ENCODE peak calls at places on chromosomes 6 and 20, in eight cellular contexts. One of them, this sample, is unnamed.

GRCh38 chr20:31719644-31720485 is 2.8 kb downstream of the BCL2L1 start:
- DNase-seq in iPS DF 6.9: no peak
- DNase-seq in left ventricle myocardium inferior: no peak
- DNase-seq in esophagus squamous epithelium: no peak
- DNase-seq in IMR-90: no peak
- DNase-seq in GM23248: no peak
- DNase-seq in CD4-positive, alpha-beta memory T cell: no peak
- DNase-seq in prostate gland: peak
- DNase-seq in this sample: no peak

GRCh38 chr6:108250240-108250866 is 10.5 kb downstream of the SNX3 start:
- DNase-seq in GM23248: peak
- DNase-seq in prostate gland: no peak
- DNase-seq in left ventricle myocardium inferior: no peak
- DNase-seq in CD4-positive, alpha-beta memory T cell: no peak
- DNase-seq in IMR-90: peak
- DNase-seq in esophagus squamous epithelium: no peak
- DNase-seq in iPS DF 6.9: peak
- DNase-seq in this sample: no peak

GRCh38 chr20:31573555-31574295 is 31.4 kb upstream of the ID1 start:
- DNase-seq in left ventricle myocardium inferior: no peak
- DNase-seq in esophagus squamous epithelium: no peak
- DNase-seq in iPS DF 6.9: no peak
- DNase-seq in IMR-90: no peak
- DNase-seq in prostate gland: peak
- DNase-seq in GM23248: peak
- DNase-seq in CD4-positive, alpha-beta memory T cell: no peak
- DNase-seq in this sample: no peak

GRCh38 chr6:128882991-128883571 is at the start of gene LAMA2:
- DNase-seq in CD4-positive, alpha-beta memory T cell: no peak
- DNase-seq in iPS DF 6.9: no peak
- DNase-seq in esophagus squamous epithelium: no peak
- DNase-seq in GM23248: peak
- DNase-seq in left ventricle myocardium inferior: peak
- DNase-seq in prostate gland: peak
- DNase-seq in IMR-90: peak
- DNase-seq in this sample: no peak

GRCh38 chr20:45919951-45920794 is 8.2 kb upstream of the PLTP start:
- DNase-seq in iPS DF 6.9: no peak
- DNase-seq in left ventricle myocardium inferior: no peak
- DNase-seq in IMR-90: peak
- DNase-seq in CD4-positive, alpha-beta memory T cell: no peak
- DNase-seq in prostate gland: no peak
- DNase-seq in esophagus squamous epithelium: no peak
- DNase-seq in GM23248: no peak
- DNase-seq in this sample: no peak

GRCh38 chr6:108597601-108598315 is 37.0 kb downstream of the FOXO3 start:
- DNase-seq in left ventricle myocardium inferior: no peak
- DNase-seq in GM23248: no peak
- DNase-seq in esophagus squamous epithelium: no peak
- DNase-seq in IMR-90: peak
- DNase-seq in iPS DF 6.9: no peak
- DNase-seq in CD4-positive, alpha-beta memory T cell: no peak
- DNase-seq in prostate gland: no peak
- DNase-seq in this sample: no peak

GRCh38 chr20:45432294-45432693 is 16.4 kb downstream of the PIGT start:
- DNase-seq in CD4-positive, alpha-beta memory T cell: no peak
- DNase-seq in prostate gland: no peak
- DNase-seq in iPS DF 6.9: no peak
- DNase-seq in GM23248: no peak
- DNase-seq in esophagus squamous epithelium: no peak
- DNase-seq in IMR-90: no peak
- DNase-seq in left ventricle myocardium inferior: no peak
- DNase-seq in this sample: no peak

GRCh38 chr6:35044771-35045275 is 96.3 kb downstream of the TCP11 start:
- DNase-seq in iPS DF 6.9: no peak
- DNase-seq in prostate gland: peak
- DNase-seq in esophagus squamous epithelium: no peak
- DNase-seq in CD4-positive, alpha-beta memory T cell: no peak
- DNase-seq in IMR-90: no peak
- DNase-seq in GM23248: peak
- DNase-seq in left ventricle myocardium inferior: no peak
- DNase-seq in this sample: no peak

GRCh38 chr20:53057579-53057978 is 85.4 kb downstream of the TSHZ2 start:
- DNase-seq in esophagus squamous epithelium: no peak
- DNase-seq in iPS DF 6.9: no peak
- DNase-seq in left ventricle myocardium inferior: no peak
- DNase-seq in GM23248: no peak
- DNase-seq in prostate gland: no peak
- DNase-seq in IMR-90: no peak
- DNase-seq in CD4-positive, alpha-beta memory T cell: no peak
- DNase-seq in this sample: no peak

GRCh38 chr20:46293084-46293483 is 15.2 kb downstream of the CDH22 start:
- DNase-seq in IMR-90: peak
- DNase-seq in CD4-positive, alpha-beta memory T cell: no peak
- DNase-seq in prostate gland: no peak
- DNase-seq in left ventricle myocardium inferior: no peak
- DNase-seq in iPS DF 6.9: no peak
- DNase-seq in GM23248: peak
- DNase-seq in esophagus squamous epithelium: no peak
- DNase-seq in this sample: no peak

GRCh38 chr20:62371588-62372041 is 4.5 kb upstream of the LAMA5 start:
- DNase-seq in iPS DF 6.9: no peak
- DNase-seq in prostate gland: no peak
- DNase-seq in GM23248: no peak
- DNase-seq in left ventricle myocardium inferior: no peak
- DNase-seq in CD4-positive, alpha-beta memory T cell: no peak
- DNase-seq in IMR-90: no peak
- DNase-seq in esophagus squamous epithelium: no peak
- DNase-seq in this sample: no peak

GRCh38 chr6:140846518-140847277 is 1286.0 kb upstream of the GJE1 start:
- DNase-seq in CD4-positive, alpha-beta memory T cell: no peak
- DNase-seq in IMR-90: peak
- DNase-seq in GM23248: peak
- DNase-seq in left ventricle myocardium inferior: no peak
- DNase-seq in iPS DF 6.9: no peak
- DNase-seq in esophagus squamous epithelium: no peak
- DNase-seq in prostate gland: no peak
- DNase-seq in this sample: no peak

GRCh38 chr6:127475823-127476176 is 16.6 kb upstream of the KIAA0408 start:
- DNase-seq in IMR-90: no peak
- DNase-seq in iPS DF 6.9: no peak
- DNase-seq in prostate gland: no peak
- DNase-seq in esophagus squamous epithelium: no peak
- DNase-seq in CD4-positive, alpha-beta memory T cell: no peak
- DNase-seq in GM23248: no peak
- DNase-seq in left ventricle myocardium inferior: peak
- DNase-seq in this sample: no peak

GRCh38 chr6:156695747-156696146 is 81.4 kb upstream of the ARID1B start:
- DNase-seq in IMR-90: no peak
- DNase-seq in esophagus squamous epithelium: no peak
- DNase-seq in left ventricle myocardium inferior: no peak
- DNase-seq in CD4-positive, alpha-beta memory T cell: no peak
- DNase-seq in GM23248: no peak
- DNase-seq in prostate gland: no peak
- DNase-seq in iPS DF 6.9: no peak
- DNase-seq in this sample: no peak

GRCh38 chr6:105484238-105485161 is 81.6 kb upstream of the PREP start:
- DNase-seq in prostate gland: no peak
- DNase-seq in iPS DF 6.9: no peak
- DNase-seq in left ventricle myocardium inferior: no peak
- DNase-seq in esophagus squamous epithelium: no peak
- DNase-seq in IMR-90: peak
- DNase-seq in CD4-positive, alpha-beta memory T cell: peak
- DNase-seq in GM23248: peak
- DNase-seq in this sample: no peak

GRCh38 chr20:20594171-20594530 is 118.3 kb downstream of the RALGAPA2 start:
- DNase-seq in esophagus squamous epithelium: no peak
- DNase-seq in IMR-90: peak
- DNase-seq in GM23248: peak
- DNase-seq in prostate gland: no peak
- DNase-seq in CD4-positive, alpha-beta memory T cell: no peak
- DNase-seq in iPS DF 6.9: no peak
- DNase-seq in left ventricle myocardium inferior: no peak
- DNase-seq in this sample: peak

GRCh38 chr20:34363062-34364012 is at the start of gene ITCH:
- DNase-seq in GM23248: peak
- DNase-seq in CD4-positive, alpha-beta memory T cell: peak
- DNase-seq in prostate gland: peak
- DNase-seq in esophagus squamous epithelium: peak
- DNase-seq in left ventricle myocardium inferior: peak
- DNase-seq in iPS DF 6.9: peak
- DNase-seq in IMR-90: peak
- DNase-seq in this sample: peak
- H3K27ac ChIP-seq in GM23248: peak
- H3K27ac ChIP-seq in CD4-positive, alpha-beta memory T cell: peak
- H3K27ac ChIP-seq in prostate gland: peak
- H3K27ac ChIP-seq in esophagus squamous epithelium: peak
- H3K27ac ChIP-seq in left ventricle myocardium inferior: peak
- H3K27ac ChIP-seq in iPS DF 6.9: no peak
- H3K27ac ChIP-seq in IMR-90: peak
- H3K27ac ChIP-seq in this sample: peak

GRCh38 chr6:33787954-33788693 is 806 bp downstream of the LEMD2 start:
- DNase-seq in prostate gland: peak
- DNase-seq in IMR-90: peak
- DNase-seq in left ventricle myocardium inferior: peak
- DNase-seq in esophagus squamous epithelium: peak
- DNase-seq in CD4-positive, alpha-beta memory T cell: peak
- DNase-seq in GM23248: peak
- DNase-seq in iPS DF 6.9: no peak
- DNase-seq in this sample: peak
- H3K4me3 ChIP-seq in prostate gland: peak
- H3K4me3 ChIP-seq in IMR-90: peak
- H3K4me3 ChIP-seq in left ventricle myocardium inferior: peak
- H3K4me3 ChIP-seq in esophagus squamous epithelium: peak
- H3K4me3 ChIP-seq in CD4-positive, alpha-beta memory T cell: peak
- H3K4me3 ChIP-seq in GM23248: peak
- H3K4me3 ChIP-seq in iPS DF 6.9: peak
- H3K4me3 ChIP-seq in this sample: peak

GRCh38 chr6:53119349-53119748 is 29.3 kb downstream of the GCM1 start:
- DNase-seq in left ventricle myocardium inferior: no peak
- DNase-seq in CD4-positive, alpha-beta memory T cell: no peak
- DNase-seq in iPS DF 6.9: no peak
- DNase-seq in GM23248: peak
- DNase-seq in esophagus squamous epithelium: no peak
- DNase-seq in prostate gland: no peak
- DNase-seq in IMR-90: no peak
- DNase-seq in this sample: no peak

GRCh38 chr6:53125276-53125675 is 23.4 kb downstream of the GCM1 start:
- DNase-seq in CD4-positive, alpha-beta memory T cell: no peak
- DNase-seq in iPS DF 6.9: no peak
- DNase-seq in left ventricle myocardium inferior: no peak
- DNase-seq in GM23248: no peak
- DNase-seq in esophagus squamous epithelium: no peak
- DNase-seq in IMR-90: no peak
- DNase-seq in prostate gland: no peak
- DNase-seq in this sample: no peak

GRCh38 chr6:53119772-53120409 is 28.8 kb downstream of the GCM1 start:
- DNase-seq in GM23248: peak
- DNase-seq in esophagus squamous epithelium: no peak
- DNase-seq in left ventricle myocardium inferior: no peak
- DNase-seq in IMR-90: peak
- DNase-seq in iPS DF 6.9: peak
- DNase-seq in prostate gland: no peak
- DNase-seq in CD4-positive, alpha-beta memory T cell: no peak
- DNase-seq in this sample: no peak

GRCh38 chr6:53128842-53129241 is 19.8 kb downstream of the GCM1 start:
- DNase-seq in IMR-90: no peak
- DNase-seq in left ventricle myocardium inferior: no peak
- DNase-seq in GM23248: peak
- DNase-seq in CD4-positive, alpha-beta memory T cell: no peak
- DNase-seq in prostate gland: no peak
- DNase-seq in iPS DF 6.9: no peak
- DNase-seq in esophagus squamous epithelium: no peak
- DNase-seq in this sample: no peak

GRCh38 chr6:53124131-53124800 is 24.4 kb downstream of the GCM1 start:
- DNase-seq in CD4-positive, alpha-beta memory T cell: no peak
- DNase-seq in IMR-90: no peak
- DNase-seq in prostate gland: no peak
- DNase-seq in GM23248: no peak
- DNase-seq in iPS DF 6.9: no peak
- DNase-seq in esophagus squamous epithelium: no peak
- DNase-seq in left ventricle myocardium inferior: no peak
- DNase-seq in this sample: no peak
- H3K27ac ChIP-seq in CD4-positive, alpha-beta memory T cell: no peak
- H3K27ac ChIP-seq in IMR-90: no peak
- H3K27ac ChIP-seq in prostate gland: no peak
- H3K27ac ChIP-seq in GM23248: no peak
- H3K27ac ChIP-seq in iPS DF 6.9: no peak
- H3K27ac ChIP-seq in esophagus squamous epithelium: no peak
- H3K27ac ChIP-seq in left ventricle myocardium inferior: no peak
- H3K27ac ChIP-seq in this sample: no peak

GRCh38 chr6:56396435-56396834 is 149.1 kb upstream of the COL21A1 start:
- DNase-seq in iPS DF 6.9: no peak
- DNase-seq in esophagus squamous epithelium: no peak
- DNase-seq in prostate gland: no peak
- DNase-seq in IMR-90: no peak
- DNase-seq in CD4-positive, alpha-beta memory T cell: no peak
- DNase-seq in GM23248: no peak
- DNase-seq in left ventricle myocardium inferior: no peak
- DNase-seq in this sample: no peak

GRCh38 chr6:56399250-56399671 is 151.9 kb upstream of the COL21A1 start:
- DNase-seq in CD4-positive, alpha-beta memory T cell: no peak
- DNase-seq in IMR-90: peak
- DNase-seq in left ventricle myocardium inferior: no peak
- DNase-seq in esophagus squamous epithelium: no peak
- DNase-seq in iPS DF 6.9: no peak
- DNase-seq in prostate gland: no peak
- DNase-seq in GM23248: no peak
- DNase-seq in this sample: no peak

GRCh38 chr6:56401477-56402070 is 154.2 kb upstream of the COL21A1 start:
- DNase-seq in iPS DF 6.9: no peak
- DNase-seq in CD4-positive, alpha-beta memory T cell: no peak
- DNase-seq in IMR-90: no peak
- DNase-seq in prostate gland: no peak
- DNase-seq in esophagus squamous epithelium: no peak
- DNase-seq in GM23248: no peak
- DNase-seq in left ventricle myocardium inferior: no peak
- DNase-seq in this sample: no peak

GRCh38 chr6:56400273-56400672 is 152.9 kb upstream of the COL21A1 start:
- DNase-seq in iPS DF 6.9: no peak
- DNase-seq in left ventricle myocardium inferior: no peak
- DNase-seq in GM23248: no peak
- DNase-seq in prostate gland: no peak
- DNase-seq in CD4-positive, alpha-beta memory T cell: no peak
- DNase-seq in esophagus squamous epithelium: no peak
- DNase-seq in IMR-90: no peak
- DNase-seq in this sample: no peak

DNA sequence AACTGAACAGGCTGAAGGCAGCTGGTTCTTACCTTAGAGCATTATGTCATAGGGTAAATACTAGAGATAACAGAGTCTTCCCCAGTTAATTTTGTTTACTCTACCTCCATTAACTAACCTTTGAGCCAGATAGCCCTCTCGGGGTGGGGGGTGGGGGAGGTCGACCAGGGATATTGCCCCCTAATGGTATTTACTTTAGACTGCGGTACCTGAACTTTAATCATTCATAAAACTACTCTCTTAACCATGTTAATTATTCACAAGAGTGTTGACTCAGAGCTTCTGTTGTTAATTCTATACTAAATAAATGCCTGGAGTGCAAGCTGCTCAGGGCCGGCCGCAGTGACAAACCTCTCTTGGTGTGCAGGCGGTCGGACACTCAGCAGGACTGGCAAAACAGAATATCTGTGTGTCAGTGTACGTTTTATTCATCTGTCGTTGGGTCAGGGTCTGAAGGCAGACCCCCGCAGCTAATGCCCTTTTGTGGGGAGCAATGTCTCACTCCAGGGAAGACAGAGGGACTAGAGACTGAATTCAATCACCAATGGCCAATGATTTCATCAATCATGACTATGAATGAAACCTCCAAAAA is 152.4 kb upstream of the COL21A1 start:
- DNase-seq in IMR-90: no peak
- DNase-seq in esophagus squamous epithelium: no peak
- DNase-seq in CD4-positive, alpha-beta memory T cell: no peak
- DNase-seq in left ventricle myocardium inferior: no peak
- DNase-seq in iPS DF 6.9: no peak
- DNase-seq in GM23248: no peak
- DNase-seq in prostate gland: no peak
- DNase-seq in this sample: no peak
- H3K4me3 ChIP-seq in IMR-90: no peak
- H3K4me3 ChIP-seq in esophagus squamous epithelium: no peak
- H3K4me3 ChIP-seq in CD4-positive, alpha-beta memory T cell: no peak
- H3K4me3 ChIP-seq in left ventricle myocardium inferior: no peak
- H3K4me3 ChIP-seq in iPS DF 6.9: no peak
- H3K4me3 ChIP-seq in GM23248: no peak
- H3K4me3 ChIP-seq in prostate gland: no peak
- H3K4me3 ChIP-seq in this sample: no peak